ENCODE peak calls at places on chromosome 19, in seven cellular contexts. One of them, this sample, is unnamed.

GRCh38 chr19:18046066-18046718 is 38.2 kb downstream of the ARRDC2 start:
- DNase-seq in NCI-H2227 treated with DMSO at 0.1 percent for 48 hours: no peak
- DNase-seq in osteocyte: no peak
- DNase-seq in fibroblast of lung: peak; percentile 50
- DNase-seq in right cardiac atrium: no peak
- DNase-seq in effector memory CD4-positive, alpha-beta T cell: no peak
- DNase-seq in fibroblast of the conjunctiva: no peak
- DNase-seq in this sample: peak; percentile 84

GRCh38 chr19:39126593-39127187 is 1.1 kb downstream of the PAK4 start:
- DNase-seq in effector memory CD4-positive, alpha-beta T cell: no peak
- DNase-seq in fibroblast of the conjunctiva: no peak
- DNase-seq in fibroblast of lung: peak; percentile 37
- DNase-seq in osteocyte: no peak
- DNase-seq in right cardiac atrium: peak; percentile 71
- DNase-seq in NCI-H2227 treated with DMSO at 0.1 percent for 48 hours: peak; percentile 79
- DNase-seq in this sample: no peak

GRCh38 chr19:2426661-2427322 is 594 bp downstream of the TIMM13 start:
- DNase-seq in fibroblast of the conjunctiva: no peak
- DNase-seq in NCI-H2227 treated with DMSO at 0.1 percent for 48 hours: peak; percentile 36
- DNase-seq in fibroblast of lung: peak; percentile 39
- DNase-seq in right cardiac atrium: peak; percentile 77
- DNase-seq in effector memory CD4-positive, alpha-beta T cell: peak; percentile 32
- DNase-seq in osteocyte: no peak
- DNase-seq in this sample: peak; percentile 87

GRCh38 chr19:6216236-6216995 is 63.4 kb downstream of the MLLT1 start:
- DNase-seq in NCI-H2227 treated with DMSO at 0.1 percent for 48 hours: no peak
- DNase-seq in fibroblast of lung: no peak
- DNase-seq in osteocyte: no peak
- DNase-seq in right cardiac atrium: peak; percentile 60
- DNase-seq in fibroblast of the conjunctiva: no peak
- DNase-seq in effector memory CD4-positive, alpha-beta T cell: no peak
- DNase-seq in this sample: peak; percentile 71

GRCh38 chr19:49553451-49554271 is 25.9 kb downstream of the RCN3 start:
- DNase-seq in osteocyte: no peak
- DNase-seq in fibroblast of the conjunctiva: no peak
- DNase-seq in fibroblast of lung: no peak
- DNase-seq in NCI-H2227 treated with DMSO at 0.1 percent for 48 hours: no peak
- DNase-seq in right cardiac atrium: no peak
- DNase-seq in effector memory CD4-positive, alpha-beta T cell: no peak
- DNase-seq in this sample: no peak

GRCh38 chr19:38155453-38155852 is 68.6 kb downstream of the DPF1 start:
- DNase-seq in effector memory CD4-positive, alpha-beta T cell: no peak
- DNase-seq in fibroblast of lung: peak; percentile 46
- DNase-seq in osteocyte: no peak
- DNase-seq in fibroblast of the conjunctiva: no peak
- DNase-seq in NCI-H2227 treated with DMSO at 0.1 percent for 48 hours: no peak
- DNase-seq in right cardiac atrium: no peak
- DNase-seq in this sample: no peak

GRCh38 chr19:14425696-14426138 is 6.6 kb upstream of the DDX39A start:
- DNase-seq in osteocyte: no peak
- DNase-seq in fibroblast of the conjunctiva: no peak
- DNase-seq in fibroblast of lung: peak; percentile 61
- DNase-seq in effector memory CD4-positive, alpha-beta T cell: no peak
- DNase-seq in NCI-H2227 treated with DMSO at 0.1 percent for 48 hours: no peak
- DNase-seq in right cardiac atrium: no peak
- DNase-seq in this sample: no peak

GRCh38 chr19:16702123-16702522 is 17.5 kb upstream of the NWD1 start:
- DNase-seq in osteocyte: no peak
- DNase-seq in right cardiac atrium: peak; percentile 72
- DNase-seq in NCI-H2227 treated with DMSO at 0.1 percent for 48 hours: no peak
- DNase-seq in fibroblast of the conjunctiva: no peak
- DNase-seq in fibroblast of lung: peak; percentile 60
- DNase-seq in effector memory CD4-positive, alpha-beta T cell: no peak
- DNase-seq in this sample: no peak

GRCh38 chr19:46019270-46019669 is 3.6 kb downstream of the PGLYRP1 start:
- DNase-seq in NCI-H2227 treated with DMSO at 0.1 percent for 48 hours: no peak
- DNase-seq in fibroblast of the conjunctiva: no peak
- DNase-seq in osteocyte: no peak
- DNase-seq in effector memory CD4-positive, alpha-beta T cell: no peak
- DNase-seq in right cardiac atrium: no peak
- DNase-seq in fibroblast of lung: no peak
- DNase-seq in this sample: peak; percentile 58

GRCh38 chr19:6963937-6964336 is 57.3 kb downstream of the MBD3L2B start:
- DNase-seq in osteocyte: no peak
- DNase-seq in effector memory CD4-positive, alpha-beta T cell: peak; percentile 22
- DNase-seq in fibroblast of lung: no peak
- DNase-seq in NCI-H2227 treated with DMSO at 0.1 percent for 48 hours: no peak
- DNase-seq in right cardiac atrium: no peak
- DNase-seq in fibroblast of the conjunctiva: no peak
- DNase-seq in this sample: no peak

GRCh38 chr19:47305309-47305751 is 4.3 kb upstream of the C5AR1 start:
- DNase-seq in fibroblast of the conjunctiva: peak; percentile 96
- DNase-seq in osteocyte: peak; percentile 93
- DNase-seq in effector memory CD4-positive, alpha-beta T cell: peak; percentile 47
- DNase-seq in NCI-H2227 treated with DMSO at 0.1 percent for 48 hours: peak; percentile 14
- DNase-seq in right cardiac atrium: peak; percentile 87
- DNase-seq in fibroblast of lung: peak; percentile 92
- DNase-seq in this sample: peak; percentile 81

GRCh38 chr19:33390908-33391630 is 17.6 kb downstream of the CEBPG start:
- DNase-seq in right cardiac atrium: no peak
- DNase-seq in effector memory CD4-positive, alpha-beta T cell: no peak
- DNase-seq in osteocyte: no peak
- DNase-seq in fibroblast of the conjunctiva: no peak
- DNase-seq in NCI-H2227 treated with DMSO at 0.1 percent for 48 hours: no peak
- DNase-seq in fibroblast of lung: no peak
- DNase-seq in this sample: peak; percentile 69

GRCh38 chr19:48565090-48565489 is 13.1 kb downstream of the SULT2B1 start:
- DNase-seq in fibroblast of lung: peak; percentile 54
- DNase-seq in NCI-H2227 treated with DMSO at 0.1 percent for 48 hours: no peak
- DNase-seq in osteocyte: no peak
- DNase-seq in effector memory CD4-positive, alpha-beta T cell: no peak
- DNase-seq in fibroblast of the conjunctiva: no peak
- DNase-seq in right cardiac atrium: no peak
- DNase-seq in this sample: no peak

GRCh38 chr19:5291588-5292193 is 48.9 kb downstream of the PTPRS start:
- DNase-seq in fibroblast of the conjunctiva: no peak
- DNase-seq in effector memory CD4-positive, alpha-beta T cell: no peak
- DNase-seq in NCI-H2227 treated with DMSO at 0.1 percent for 48 hours: no peak
- DNase-seq in osteocyte: no peak
- DNase-seq in right cardiac atrium: peak; percentile 43
- DNase-seq in fibroblast of lung: no peak
- DNase-seq in this sample: no peak

GRCh38 chr19:57171551-57172081 is 4.3 kb upstream of the DUXA start:
- DNase-seq in NCI-H2227 treated with DMSO at 0.1 percent for 48 hours: peak; percentile 66
- DNase-seq in right cardiac atrium: peak; percentile 80
- DNase-seq in fibroblast of lung: peak; percentile 12
- DNase-seq in osteocyte: no peak
- DNase-seq in effector memory CD4-positive, alpha-beta T cell: peak; percentile 35
- DNase-seq in fibroblast of the conjunctiva: no peak
- DNase-seq in this sample: peak; percentile 84

GRCh38 chr19:18839465-18840287 is 7.9 kb downstream of the UPF1 start:
- DNase-seq in effector memory CD4-positive, alpha-beta T cell: no peak
- DNase-seq in fibroblast of lung: peak; percentile 37
- DNase-seq in osteocyte: no peak
- DNase-seq in fibroblast of the conjunctiva: no peak
- DNase-seq in NCI-H2227 treated with DMSO at 0.1 percent for 48 hours: no peak
- DNase-seq in right cardiac atrium: peak; percentile 62
- DNase-seq in this sample: no peak

GRCh38 chr19:17893766-17894165 is 22.0 kb downstream of the SLC5A5 start:
- DNase-seq in fibroblast of lung: no peak
- DNase-seq in fibroblast of the conjunctiva: no peak
- DNase-seq in right cardiac atrium: no peak
- DNase-seq in effector memory CD4-positive, alpha-beta T cell: no peak
- DNase-seq in NCI-H2227 treated with DMSO at 0.1 percent for 48 hours: no peak
- DNase-seq in osteocyte: no peak
- DNase-seq in this sample: no peak

GRCh38 chr19:47729799-47730520 is 15.4 kb upstream of the NOP53 start:
- DNase-seq in effector memory CD4-positive, alpha-beta T cell: no peak
- DNase-seq in fibroblast of lung: no peak
- DNase-seq in NCI-H2227 treated with DMSO at 0.1 percent for 48 hours: peak; percentile 16
- DNase-seq in fibroblast of the conjunctiva: no peak
- DNase-seq in right cardiac atrium: peak; percentile 89
- DNase-seq in osteocyte: no peak
- DNase-seq in this sample: peak; percentile 91

GRCh38 chr19:29887498-29887897 is 54.5 kb upstream of the URI1 start:
- DNase-seq in osteocyte: no peak
- DNase-seq in right cardiac atrium: no peak
- DNase-seq in NCI-H2227 treated with DMSO at 0.1 percent for 48 hours: no peak
- DNase-seq in effector memory CD4-positive, alpha-beta T cell: no peak
- DNase-seq in fibroblast of lung: no peak
- DNase-seq in fibroblast of the conjunctiva: no peak
- DNase-seq in this sample: no peak

GRCh38 chr19:51387924-51388389 is at the start of gene LIM2:
- DNase-seq in osteocyte: no peak
- DNase-seq in right cardiac atrium: no peak
- DNase-seq in fibroblast of the conjunctiva: no peak
- DNase-seq in NCI-H2227 treated with DMSO at 0.1 percent for 48 hours: no peak
- DNase-seq in effector memory CD4-positive, alpha-beta T cell: no peak
- DNase-seq in fibroblast of lung: no peak
- DNase-seq in this sample: peak; percentile 50

GRCh38 chr19:13841339-13842293 is 35.3 kb upstream of the NANOS3 start:
- DNase-seq in effector memory CD4-positive, alpha-beta T cell: no peak
- DNase-seq in NCI-H2227 treated with DMSO at 0.1 percent for 48 hours: no peak
- DNase-seq in osteocyte: no peak
- DNase-seq in right cardiac atrium: peak; percentile 85
- DNase-seq in fibroblast of the conjunctiva: no peak
- DNase-seq in fibroblast of lung: no peak
- DNase-seq in this sample: peak; percentile 93

GRCh38 chr19:16566161-16566560 is 6.1 kb downstream of the SLC35E1 start:
- DNase-seq in effector memory CD4-positive, alpha-beta T cell: peak; percentile 83
- DNase-seq in osteocyte: no peak
- DNase-seq in fibroblast of the conjunctiva: no peak
- DNase-seq in fibroblast of lung: no peak
- DNase-seq in right cardiac atrium: peak; percentile 60
- DNase-seq in NCI-H2227 treated with DMSO at 0.1 percent for 48 hours: no peak
- DNase-seq in this sample: peak; percentile 81

GRCh38 chr19:55376381-55376933 is at the start of gene TMEM190:
- DNase-seq in effector memory CD4-positive, alpha-beta T cell: no peak
- DNase-seq in fibroblast of the conjunctiva: no peak
- DNase-seq in osteocyte: no peak
- DNase-seq in NCI-H2227 treated with DMSO at 0.1 percent for 48 hours: no peak
- DNase-seq in right cardiac atrium: peak; percentile 52
- DNase-seq in fibroblast of lung: no peak
- DNase-seq in this sample: peak; percentile 66

GRCh38 chr19:53147645-53148044 is 11.2 kb downstream of the ZNF347 start:
- DNase-seq in right cardiac atrium: no peak
- DNase-seq in effector memory CD4-positive, alpha-beta T cell: no peak
- DNase-seq in fibroblast of lung: no peak
- DNase-seq in fibroblast of the conjunctiva: no peak
- DNase-seq in NCI-H2227 treated with DMSO at 0.1 percent for 48 hours: no peak
- DNase-seq in osteocyte: no peak
- DNase-seq in this sample: no peak

GRCh38 chr19:48512504-48513288 is 1.1 kb upstream of the LMTK3 start:
- DNase-seq in fibroblast of lung: no peak
- DNase-seq in osteocyte: no peak
- DNase-seq in right cardiac atrium: no peak
- DNase-seq in fibroblast of the conjunctiva: no peak
- DNase-seq in NCI-H2227 treated with DMSO at 0.1 percent for 48 hours: no peak
- DNase-seq in effector memory CD4-positive, alpha-beta T cell: no peak
- DNase-seq in this sample: no peak